ENCODE peak calls at places on chromosomes 11 and 22, in five cellular contexts. M is lung, T is psoas muscle, W is SJCRH30, Y is heart right ventricle. D is an unnamed sample.

GRCh38 chr11:95200781-95201457 is 30.1 kb downstream of the SESN3 start:
- DNase-seq in T (no peak), M (no peak), Y (no peak), W (no peak), D (no peak)

GRCh38 chr11:13160302-13160701 is 117.3 kb upstream of the BMAL1 start:
- DNase-seq in W (no peak), T (no peak), Y (no peak), M (no peak), D (no peak)

GRCh38 chr22:49872347-49872746 is 18.7 kb downstream of the ZBED4 start:
- DNase-seq in W (no peak), T (no peak), Y (no peak), M (no peak), D (no peak)

GRCh38 chr11:77547047-77547836 is 42.5 kb upstream of the AQP11 start:
- DNase-seq in Y (no peak), T (no peak), W (no peak), M (no peak), D (no peak)

GRCh38 chr11:14249121-14249963 is 109.6 kb downstream of the RRAS2 start:
- DNase-seq in Y (peak; percentile 51), T (peak; percentile 75), M (peak; percentile 68), W (peak; percentile 51), D (peak; percentile 8)

GRCh38 chr11:111942826-111943225 is 5.7 kb downstream of the DIXDC1 start:
- DNase-seq in W (no peak), Y (no peak), M (no peak), T (no peak), D (peak; percentile 77)

GRCh38 chr22:46546466-46547178 is 9.2 kb upstream of the CELSR1 start:
- DNase-seq in M (peak; percentile 79), W (peak; percentile 51), Y (peak; percentile 82), T (peak; percentile 55), D (peak; percentile 73)

GRCh38 chr11:110529043-110529442 is 99.3 kb downstream of the FDX1 start:
- DNase-seq in W (peak; percentile 4), M (no peak), T (no peak), Y (no peak), D (no peak)

GRCh38 chr22:25942126-25942988 is 200.4 kb downstream of the MYO18B start:
- DNase-seq in T (no peak), W (peak; percentile 83), M (no peak), Y (no peak), D (no peak)

GRCh38 chr11:34977039-34977906 is 60.9 kb downstream of the PDHX start:
- DNase-seq in T (no peak), M (no peak), W (no peak), Y (no peak), D (peak; percentile 87)

GRCh38 chr11:107590460-107591097 is 368 bp upstream of the ELMOD1 start:
- DNase-seq in T (no peak), M (no peak), Y (no peak), W (no peak), D (no peak)

GRCh38 chr11:118497831-118498230 is 29.4 kb upstream of the TTC36 start:
- DNase-seq in M (no peak), W (peak; percentile 12), T (no peak), Y (no peak), D (peak; percentile 75)

GRCh38 chr22:49344196-49344595 is 483.5 kb downstream of the BRD1 start:
- DNase-seq in W (no peak), T (no peak), M (no peak), Y (no peak), D (no peak)

GRCh38 chr22:23245045-23245798 is 64.9 kb downstream of the BCR start:
- DNase-seq in T (peak; percentile 41), M (no peak), W (peak; percentile 71), Y (no peak), D (peak; percentile 66)

GRCh38 chr22:42363851-42364250 is 68.4 kb downstream of the NFAM1 start:
- DNase-seq in W (no peak), M (no peak), Y (no peak), T (no peak), D (no peak)

GRCh38 chr22:29947410-29948387 is 64.7 kb downstream of the MTMR3 start:
- DNase-seq in M (no peak), Y (no peak), T (no peak), W (no peak), D (peak; percentile 67)

GRCh38 chr11:104061851-104062521 is 25.5 kb downstream of the DDI1 start:
- DNase-seq in Y (no peak), T (no peak), M (no peak), W (no peak), D (no peak)

GRCh38 chr11:118660646-118661424 is 18.6 kb downstream of the TREH start:
- DNase-seq in M (no peak), T (no peak), W (no peak), Y (no peak), D (no peak)

GRCh38 chr11:108500169-108500568 is 2.0 kb upstream of the POGLUT3 start:
- DNase-seq in W (no peak), T (no peak), Y (no peak), M (no peak), D (no peak)

GRCh38 chr11:10390375-10390774 is 64.7 kb upstream of the AMPD3 start:
- DNase-seq in Y (no peak), M (no peak), W (no peak), T (no peak), D (no peak)

GRCh38 chr11:7575841-7576451 is 62.1 kb downstream of the PPFIBP2 start:
- DNase-seq in W (peak; percentile 81), T (peak; percentile 66), Y (peak; percentile 37), M (peak; percentile 57), D (no peak)

GRCh38 chr22:48178536-48178935 is 1416.1 kb downstream of the TBC1D22A start:
- DNase-seq in Y (no peak), M (no peak), T (no peak), W (no peak), D (no peak)

GRCh38 chr22:48179571-48180546 is 1417.4 kb downstream of the TBC1D22A start:
- DNase-seq in M (no peak), T (no peak), Y (no peak), W (no peak), D (no peak)

GRCh38 chr22:48173061-48173849 is 1410.8 kb downstream of the TBC1D22A start:
- DNase-seq in M (no peak), T (no peak), W (no peak), Y (no peak), D (no peak)

GRCh38 chr22:48177591-48177990 is 1415.1 kb downstream of the TBC1D22A start:
- DNase-seq in M (no peak), W (no peak), Y (no peak), T (no peak), D (no peak)

DNA sequence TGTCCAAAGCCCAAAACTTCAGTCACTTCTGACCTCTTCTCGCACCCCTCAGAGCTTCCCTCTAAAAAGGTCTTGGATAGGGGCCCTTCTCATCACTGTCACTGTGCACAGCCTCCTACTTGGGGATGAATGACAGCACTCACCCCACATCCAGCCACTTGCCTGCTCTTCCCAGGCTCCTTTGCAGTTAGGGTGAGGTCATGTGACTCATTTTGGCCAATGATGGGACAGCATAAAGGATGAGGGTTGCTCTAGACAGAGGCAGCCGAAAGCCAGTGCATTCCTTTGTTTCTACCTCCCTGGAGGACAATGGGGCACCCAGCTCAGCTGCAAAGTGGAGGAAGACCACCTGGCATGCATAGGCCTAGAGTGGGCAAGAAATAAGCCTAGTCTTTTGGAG is 1413.3 kb downstream of the TBC1D22A start:
- DNase-seq in W (no peak), T (no peak), Y (no peak), M (no peak), D (no peak)
- H3K9me3 ChIP-seq in W (no peaks in the 10 kb centered on the region), T (no peaks in the 10 kb centered on the region), Y (no peaks in the 10 kb centered on the region), M (peaks cover 2% of the 10 kb centered on the region), D (peaks cover under 1% of the 10 kb centered on the region)

DNA sequence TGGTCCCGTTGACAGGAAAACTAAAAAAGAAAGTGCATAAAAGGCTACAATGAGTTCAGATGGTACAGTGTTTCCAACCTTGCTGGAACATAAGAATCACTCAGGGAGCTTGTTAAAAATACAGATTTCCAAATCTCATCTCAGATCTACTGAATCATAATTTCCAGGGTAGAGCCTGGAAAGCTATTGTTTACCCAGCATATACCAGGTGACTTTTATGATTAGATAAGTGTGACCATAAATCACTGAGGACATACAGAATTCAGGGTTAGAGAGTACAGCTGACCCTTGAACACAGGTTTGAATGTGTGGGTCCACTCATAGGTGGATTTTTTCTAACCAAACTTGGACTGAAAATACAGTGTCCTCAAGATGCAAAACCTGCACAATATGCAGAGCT is 11.9 kb downstream of the SAAL1 start:
- DNase-seq in M (no peak), T (no peak), W (no peak), Y (no peak), D (no peak)
- H3K9me3 ChIP-seq in M (no peaks in the 10 kb centered on the region), T (no peaks in the 10 kb centered on the region), W (no peaks in the 10 kb centered on the region), Y (no peaks in the 10 kb centered on the region), D (no peaks in the 10 kb centered on the region)

GRCh38 chr11:2651826-2652237 is 48.0 kb downstream of the KCNQ1OT1 start:
- DNase-seq in Y (no peak), W (no peak), T (peak; percentile 66), M (no peak), D (no peak)

GRCh38 chr11:2653930-2654739 is 45.7 kb downstream of the KCNQ1OT1 start:
- DNase-seq in Y (no peak), M (no peak), T (peak; percentile 64), W (peak; percentile 94), D (no peak)

GRCh38 chr11:2651054-2651617 is 48.7 kb downstream of the KCNQ1OT1 start:
- DNase-seq in T (no peak), M (no peak), Y (no peak), W (no peak), D (no peak)

GRCh38 chr11:2652857-2653643 is 46.7 kb downstream of the KCNQ1OT1 start:
- DNase-seq in T (peak; percentile 51), Y (no peak), W (no peak), M (no peak), D (no peak)

DNA sequence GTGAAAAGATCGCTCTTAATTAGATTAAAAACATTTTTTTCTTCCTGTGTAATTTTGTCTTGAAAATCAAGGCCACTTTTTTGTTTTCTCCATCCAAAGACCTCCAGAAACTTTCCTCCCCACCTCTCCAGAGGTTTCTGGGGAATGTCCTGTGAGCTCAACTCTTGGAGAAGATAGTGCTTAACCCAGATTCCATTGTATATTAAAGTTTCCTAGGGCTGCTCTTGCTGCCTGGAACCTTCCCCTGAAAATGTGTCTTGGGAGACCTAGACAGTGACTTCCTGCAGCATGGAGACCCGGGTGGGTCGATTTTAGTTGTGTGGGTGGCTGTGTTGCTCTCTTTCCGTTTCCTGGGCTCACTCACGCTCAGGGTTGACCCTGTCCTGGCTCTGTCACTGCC is 47.4 kb downstream of the KCNQ1OT1 start:
- DNase-seq in W (no peak), Y (no peak), T (no peak), M (no peak), D (no peak)
- H3K9me3 ChIP-seq in W (peaks cover 38% of the 10 kb centered on the region), Y (peaks cover 3% of the 10 kb centered on the region), T (peaks cover 36% of the 10 kb centered on the region), M (peaks cover 39% of the 10 kb centered on the region), D (peaks cover 41% of the 10 kb centered on the region)

GRCh38 chr11:134170909-134171281 is 52.9 kb downstream of the NCAPD3 start:
- DNase-seq in T (no peak), M (no peak), Y (no peak), W (no peak), D (peak; percentile 16)
- H3K9me3 ChIP-seq in T (no peaks in the 10 kb centered on the region), M (no peaks in the 10 kb centered on the region), Y (no peaks in the 10 kb centered on the region), W (peaks cover 22% of the 10 kb centered on the region), D (no peaks in the 10 kb centered on the region)